ENCODE peak calls at places on chromosomes 7 and 10, in eight cellular contexts. V is fibroblast of gingiva, X is 8988T, S is germinal center, Y is A172, M is GM20000, F is mesenteric fat pad, A is GM04503. W is an unnamed sample.

GRCh38 chr7:148398844-148399365 is 191.7 kb upstream of the C7orf33 start:
- DNase-seq in V (no peak), X (no peak), S (no peak), Y (no peak), M (no peak), F (no peak), A (no peak), W (no peak)

GRCh38 chr10:123860209-123860608 is 31.4 kb downstream of the CPXM2 start:
- DNase-seq in V (no peak), X (no peak), S (no peak), Y (no peak), M (no peak), F (no peak), A (no peak), W (no peak)

GRCh38 chr10:72105098-72105475 is 16.7 kb upstream of the SPOCK2 start:
- DNase-seq in V (no peak), X (no peak), S (no peak), Y (no peak), M (no peak), F (no peak), A (no peak), W (no peak)

GRCh38 chr7:36208997-36209813 is 56.2 kb downstream of the EEPD1 start:
- DNase-seq in V (no peak), X (no peak), S (no peak), Y (no peak), M (no peak), F (no peak), A (no peak), W (no peak)

GRCh38 chr10:91745086-91745831 is 53.0 kb upstream of the TNKS2 start:
- DNase-seq in V (no peak), X (no peak), S (no peak), Y (no peak), M (no peak), F (no peak), A (no peak), W (no peak)

GRCh38 chr10:81081887-81082620 is 544.4 kb downstream of the SH2D4B start:
- DNase-seq in V (no peak), X (no peak), S (no peak), Y (peak), M (no peak), F (no peak), A (no peak), W (no peak)

GRCh38 chr10:35386594-35387174 is 50.4 kb downstream of the CCNY start:
- DNase-seq in V (no peak), X (no peak), S (no peak), Y (no peak), M (no peak), F (no peak), A (no peak), W (no peak)

GRCh38 chr10:17854044-17854652 is 45.0 kb downstream of the MRC1 start:
- DNase-seq in V (no peak), X (no peak), S (no peak), Y (no peak), M (no peak), F (no peak), A (no peak), W (no peak)

GRCh38 chr7:131931368-131931767 is 374.9 kb upstream of the PODXL start:
- DNase-seq in V (no peak), X (no peak), S (no peak), Y (peak), M (no peak), F (no peak), A (no peak), W (no peak)

GRCh38 chr7:141342664-141343400 is 208.4 kb upstream of the AGK start:
- DNase-seq in V (no peak), X (no peak), S (no peak), Y (no peak), M (no peak), F (no peak), A (no peak), W (no peak)

GRCh38 chr7:130141858-130142653 is 63.1 kb downstream of the TMEM209 start:
- DNase-seq in V (no peak), X (no peak), S (no peak), Y (no peak), M (peak), F (peak), A (no peak), W (no peak)

W was measured in H54.